ENCODE peak calls at places on chromosomes 2 and 18, in seven cellular contexts. E is upper lobe of right lung, Y is GM13977, Z is A549, N is cardiac muscle cell, S is ovary, J is brain microvascular endothelial cell. Q is an unnamed sample.
A peak's percentile ranks its signal among the peaks of the same experiment; 100 is the strongest.

GRCh38 chr2:215271466-215271865 is 40.4 kb upstream of the ATIC start:
- DNase-seq in Z (no peak), J (no peak), N (no peak), E (no peak), Y (no peak), S (no peak), Q (no peak)

GRCh38 chr18:59707306-59707705 is 10.1 kb upstream of the CCBE1 start:
- DNase-seq in J (no peak), S (no peak), E (no peak), Y (no peak), N (no peak), Z (no peak), Q (no peak)

GRCh38 chr2:109681633-109682032 is 67.5 kb downstream of the SOWAHC start:
- DNase-seq in E (peak; percentile 25), S (no peak), J (no peak), Y (no peak), Z (no peak), N (no peak), Q (no peak)

GRCh38 chr2:81545626-81546025 is 1241.1 kb upstream of the LRRTM1 start:
- DNase-seq in Y (no peak), Z (no peak), N (no peak), S (no peak), J (no peak), E (no peak), Q (no peak)

GRCh38 chr2:192035731-192036442 is 158.8 kb downstream of the TMEFF2 start:
- DNase-seq in S (no peak), J (peak; percentile 47), E (no peak), Y (no peak), N (peak; percentile 33), Z (no peak), Q (peak; percentile 39)

GRCh38 chr2:216335252-216335651 is 37.0 kb downstream of the MARCHF4 start:
- DNase-seq in J (no peak), S (no peak), E (no peak), Z (no peak), N (no peak), Y (no peak), Q (no peak)

GRCh38 chr2:179677148-179677688 is 184.2 kb downstream of the ZNF385B start:
- DNase-seq in N (no peak), S (no peak), Y (peak; percentile 21), E (no peak), J (no peak), Z (no peak), Q (peak; percentile 76)

GRCh38 chr2:237951878-237952277 is 14.9 kb upstream of the UBE2F start:
- DNase-seq in J (no peak), S (no peak), Z (no peak), N (no peak), E (no peak), Y (no peak), Q (no peak)

GRCh38 chr2:203650860-203651613 is 55.4 kb upstream of the CD28 start:
- DNase-seq in Z (peak; percentile 31), N (peak; percentile 80), S (no peak), E (no peak), Y (peak; percentile 41), J (peak; percentile 47), Q (no peak)

GRCh38 chr2:224008702-224009261 is 30.3 kb downstream of the SERPINE2 start:
- DNase-seq in S (no peak), Y (no peak), N (peak; percentile 61), E (no peak), Z (no peak), J (no peak), Q (no peak)

GRCh38 chr2:9657083-9657482 is 26.3 kb upstream of the YWHAQ start:
- DNase-seq in J (no peak), S (no peak), N (no peak), E (no peak), Z (no peak), Y (no peak), Q (no peak)

GRCh38 chr18:11785444-11786055 is 65.7 kb upstream of the CHMP1B start:
- DNase-seq in Y (no peak), J (no peak), E (no peak), S (no peak), Z (no peak), N (no peak), Q (no peak)

GRCh38 chr2:45496869-45497268 is 114.2 kb downstream of the SRBD1 start:
- DNase-seq in N (no peak), Z (no peak), J (no peak), E (no peak), Y (no peak), S (no peak), Q (no peak)
- TF ChIP-seq CTCF in N (no peak), Z (no peak), J (no peak), E (no peak), Y (no peak), S (no peak), Q (no peak)

DNA sequence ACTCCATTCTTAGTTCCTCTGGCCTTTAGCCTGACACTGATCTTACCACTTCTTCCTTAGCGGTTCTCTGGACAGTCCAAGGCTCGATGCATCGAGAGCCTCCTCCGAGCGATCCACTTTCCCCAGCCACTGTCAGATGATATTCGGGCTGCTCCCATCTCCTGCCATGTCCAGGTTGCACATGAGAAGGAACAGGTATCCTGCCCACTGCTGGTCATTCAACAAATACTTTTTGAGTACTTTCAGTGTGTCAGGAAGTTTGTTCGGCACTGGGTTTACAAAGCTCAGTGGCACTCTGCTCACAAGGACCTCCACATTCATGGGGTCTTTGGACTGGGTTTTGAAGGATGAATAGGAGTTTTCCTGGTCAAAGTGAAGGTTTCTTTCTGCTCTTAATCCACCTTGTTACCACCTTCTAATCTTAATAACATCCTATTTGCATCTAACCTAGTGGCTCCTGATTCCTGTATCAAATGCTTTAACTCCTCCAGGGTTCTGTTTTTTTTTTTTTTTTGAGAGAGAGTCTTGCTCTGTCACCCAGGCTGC is 25.8 kb downstream of the GCKR start:
- DNase-seq in E (no peak), N (no peak), Z (no peak), Y (no peak), J (no peak), S (no peak), Q (no peak)
- TF ChIP-seq CTCF in E (no peak), N (no peak), Z (no peak), Y (no peak), J (no peak), S (no peak), Q (no peak)

DNA sequence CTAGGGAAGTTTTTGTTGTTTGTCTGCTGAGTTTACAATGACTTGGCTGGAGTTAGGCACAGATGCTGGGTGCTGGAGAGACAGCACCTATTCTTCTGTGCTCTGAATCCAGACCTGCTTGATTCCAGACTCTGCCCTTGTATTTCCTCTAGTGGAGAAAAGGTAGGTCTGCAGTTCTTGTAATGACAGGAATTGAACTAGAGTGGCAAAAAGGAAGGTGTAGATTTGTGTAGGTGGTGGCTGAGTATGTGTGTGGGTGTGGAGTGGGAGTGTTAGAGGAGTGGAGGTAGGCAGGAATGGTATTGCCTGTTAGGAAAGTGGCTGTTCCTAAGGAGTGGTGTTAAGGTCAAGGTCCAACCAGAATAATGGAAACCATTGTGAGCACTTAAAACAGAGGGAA is 71.9 kb upstream of the LYPD6 start:
- DNase-seq in E (no peak), Z (no peak), N (no peak), J (no peak), Y (no peak), S (no peak), Q (no peak)
- TF ChIP-seq CTCF in E (no peak), Z (no peak), N (no peak), J (no peak), Y (no peak), S (no peak), Q (no peak)

GRCh38 chr2:133421516-133422324 is 146.5 kb downstream of the NCKAP5 start:
- DNase-seq in Y (no peak), S (no peak), N (peak; percentile 9), E (no peak), J (no peak), Z (no peak), Q (no peak)
- TF ChIP-seq CTCF in Y (no peak), S (no peak), N (no peak), E (no peak), J (no peak), Z (peak; percentile 31), Q (no peak)

DNA sequence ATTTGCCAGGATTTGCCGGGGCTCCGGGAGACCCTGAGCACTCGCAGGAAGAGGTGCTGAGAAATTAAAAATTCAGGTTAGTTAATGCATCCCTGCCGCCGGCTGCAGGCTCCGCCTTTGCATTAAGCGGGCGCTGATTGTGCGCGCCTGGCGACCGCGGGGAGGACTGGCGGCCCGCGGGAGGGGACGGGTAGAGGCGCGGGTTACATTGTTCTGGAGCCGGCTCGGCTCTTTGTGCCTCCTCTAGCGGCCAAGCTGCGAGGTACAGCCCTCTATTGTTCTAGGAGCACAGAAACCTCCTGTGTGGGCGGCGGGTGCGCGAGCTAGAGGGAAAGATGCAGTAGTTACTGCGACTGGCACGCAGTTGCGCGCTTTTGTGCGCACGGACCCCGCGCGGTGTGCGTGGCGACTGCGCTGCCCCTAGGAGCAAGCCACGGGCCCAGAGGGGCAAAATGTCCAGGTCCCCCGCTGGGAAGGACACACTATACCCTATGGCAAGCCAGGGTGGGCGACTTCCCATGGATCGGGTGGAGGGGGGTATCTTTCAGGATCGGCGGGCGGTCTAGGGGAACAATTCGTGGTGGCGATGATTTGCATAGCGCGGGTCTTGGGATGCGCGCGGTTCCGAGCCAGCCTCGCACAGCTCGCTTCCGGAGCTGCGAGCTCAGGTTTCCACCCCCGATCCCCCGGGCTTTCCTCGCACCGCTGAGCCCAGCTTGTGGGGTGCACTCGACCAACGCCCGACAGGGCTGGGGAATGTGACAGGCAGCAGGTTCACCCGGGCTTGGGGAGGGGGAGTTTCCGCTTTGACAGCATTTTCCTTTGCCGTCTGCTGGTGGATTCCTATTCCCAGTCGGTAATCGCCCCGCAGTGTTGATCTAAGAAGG is 2.9 kb downstream of the ONECUT2 start:
- DNase-seq in Y (peak; percentile 82), J (peak; percentile 37), S (no peak), N (peak; percentile 73), Z (peak; percentile 49), E (no peak), Q (no peak)
- TF ChIP-seq CTCF in Y (peak; percentile 40), J (peak; percentile 80), S (no peak), N (peak; percentile 75), Z (peak; percentile 50), E (peak; percentile 39), Q (peak; percentile 69)

GRCh38 chr2:88813612-88814011 is 122.1 kb downstream of the RPIA start:
- DNase-seq in E (no peak), S (no peak), N (no peak), Z (no peak), J (no peak), Y (no peak), Q (no peak)
- TF ChIP-seq CTCF in E (peak; percentile 20), S (no peak), N (no peak), Z (no peak), J (no peak), Y (no peak), Q (no peak)

DNA sequence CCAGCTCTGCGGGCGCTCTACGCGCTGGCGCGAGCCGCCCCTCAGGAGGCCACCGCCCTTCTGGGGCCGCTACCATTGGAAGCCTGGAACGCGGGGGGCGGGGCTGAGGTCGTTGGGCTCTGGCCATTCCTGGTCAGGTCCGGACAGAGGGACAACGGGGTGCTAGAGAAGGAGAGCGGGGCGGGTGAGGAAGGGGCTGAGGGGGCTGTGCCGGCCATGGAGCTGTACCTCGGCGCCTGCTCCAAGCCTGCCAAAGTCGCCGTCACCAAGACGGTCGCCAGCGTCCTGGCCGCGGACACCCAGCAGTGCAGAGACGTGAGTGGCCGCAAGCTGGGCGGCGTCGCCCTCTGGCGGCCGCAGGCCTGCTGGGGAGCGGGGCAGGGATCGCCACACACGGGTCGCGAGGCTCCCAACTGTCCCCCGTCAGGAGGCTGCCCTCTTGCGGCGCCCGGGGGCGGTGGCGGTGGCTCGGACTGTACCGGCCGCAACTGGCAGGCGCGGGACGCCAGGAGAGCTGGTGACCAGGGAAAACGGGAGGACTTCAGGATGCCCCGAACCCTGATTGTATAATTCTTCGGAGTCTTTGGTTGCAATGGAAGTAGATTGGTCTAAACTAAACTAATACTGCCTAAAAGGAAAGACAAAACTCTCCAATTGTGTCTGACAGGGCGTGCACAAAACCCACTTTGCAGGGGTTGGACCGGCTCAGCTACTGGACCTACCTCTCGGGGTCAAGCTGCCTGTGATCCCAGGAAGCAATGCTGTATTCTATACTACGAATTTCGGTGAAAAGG is at the start of gene FSIP2:
- DNase-seq in Z (no peak), N (peak; percentile 69), J (peak; percentile 52), Y (peak; percentile 79), S (peak; percentile 19), E (peak; percentile 72), Q (no peak)
- TF ChIP-seq CTCF in Z (no peak), N (peak; percentile 80), J (peak; percentile 78), Y (peak; percentile 93), S (no peak), E (peak; percentile 45), Q (peak; percentile 66)

Q was measured in BJ.